ENCODE peak calls at places on chromosomes 7 and 10, in seven cellular contexts. One of them, this sample, is unnamed.

GRCh38 chr10:17652585-17652984 is 8.6 kb downstream of the STAM start:
- DNase-seq in psoas muscle: no peak
- DNase-seq in heart right ventricle: no peak
- DNase-seq in Panc1: no peak
- DNase-seq in CD8-positive, alpha-beta memory T cell: no peak
- DNase-seq in stomach: no peak
- DNase-seq in mesenchymal stem cell: no peak
- DNase-seq in this sample: no peak

GRCh38 chr7:50206521-50207250 is 97.8 kb upstream of the IKZF1 start:
- DNase-seq in CD8-positive, alpha-beta memory T cell: peak; percentile 61
- DNase-seq in mesenchymal stem cell: no peak
- DNase-seq in heart right ventricle: no peak
- DNase-seq in Panc1: no peak
- DNase-seq in stomach: no peak
- DNase-seq in psoas muscle: no peak
- DNase-seq in this sample: no peak

GRCh38 chr7:29915481-29916215 is 74.0 kb downstream of the SCRN1 start:
- DNase-seq in Panc1: no peak
- DNase-seq in mesenchymal stem cell: no peak
- DNase-seq in psoas muscle: no peak
- DNase-seq in CD8-positive, alpha-beta memory T cell: no peak
- DNase-seq in heart right ventricle: no peak
- DNase-seq in stomach: no peak
- DNase-seq in this sample: no peak

GRCh38 chr7:117011419-117012260 is 58.3 kb downstream of the ST7 start:
- DNase-seq in CD8-positive, alpha-beta memory T cell: no peak
- DNase-seq in Panc1: no peak
- DNase-seq in psoas muscle: no peak
- DNase-seq in stomach: no peak
- DNase-seq in mesenchymal stem cell: no peak
- DNase-seq in heart right ventricle: no peak
- DNase-seq in this sample: no peak

GRCh38 chr7:41979834-41980307 is 257.1 kb downstream of the GLI3 start:
- DNase-seq in CD8-positive, alpha-beta memory T cell: no peak
- DNase-seq in Panc1: no peak
- DNase-seq in stomach: no peak
- DNase-seq in mesenchymal stem cell: peak; percentile 52
- DNase-seq in psoas muscle: no peak
- DNase-seq in heart right ventricle: no peak
- DNase-seq in this sample: no peak

GRCh38 chr7:47653550-47654351 is 71.8 kb upstream of the TNS3 start:
- DNase-seq in mesenchymal stem cell: no peak
- DNase-seq in stomach: no peak
- DNase-seq in psoas muscle: no peak
- DNase-seq in CD8-positive, alpha-beta memory T cell: no peak
- DNase-seq in Panc1: no peak
- DNase-seq in heart right ventricle: no peak
- DNase-seq in this sample: no peak

GRCh38 chr7:124667754-124668153 is 97.8 kb downstream of the GPR37 start:
- DNase-seq in CD8-positive, alpha-beta memory T cell: no peak
- DNase-seq in psoas muscle: no peak
- DNase-seq in mesenchymal stem cell: no peak
- DNase-seq in stomach: no peak
- DNase-seq in Panc1: no peak
- DNase-seq in heart right ventricle: no peak
- DNase-seq in this sample: no peak

GRCh38 chr7:105830405-105831218 is 45.8 kb downstream of the ATXN7L1 start:
- DNase-seq in CD8-positive, alpha-beta memory T cell: no peak
- DNase-seq in heart right ventricle: no peak
- DNase-seq in Panc1: peak; percentile 95
- DNase-seq in psoas muscle: no peak
- DNase-seq in mesenchymal stem cell: peak; percentile 98
- DNase-seq in stomach: no peak
- DNase-seq in this sample: no peak

GRCh38 chr7:98423043-98423442 is 22.2 kb upstream of the BAIAP2L1 start:
- DNase-seq in heart right ventricle: no peak
- DNase-seq in mesenchymal stem cell: peak; percentile 39
- DNase-seq in stomach: no peak
- DNase-seq in Panc1: no peak
- DNase-seq in CD8-positive, alpha-beta memory T cell: no peak
- DNase-seq in psoas muscle: no peak
- DNase-seq in this sample: no peak

GRCh38 chr10:115052216-115052615 is 40.9 kb upstream of the ATRNL1 start:
- DNase-seq in psoas muscle: no peak
- DNase-seq in heart right ventricle: no peak
- DNase-seq in Panc1: no peak
- DNase-seq in stomach: no peak
- DNase-seq in CD8-positive, alpha-beta memory T cell: no peak
- DNase-seq in mesenchymal stem cell: no peak
- DNase-seq in this sample: no peak

GRCh38 chr7:69782917-69783684 is 184.8 kb downstream of the AUTS2 start:
- DNase-seq in heart right ventricle: peak; percentile 23
- DNase-seq in stomach: no peak
- DNase-seq in mesenchymal stem cell: no peak
- DNase-seq in psoas muscle: peak; percentile 43
- DNase-seq in Panc1: no peak
- DNase-seq in CD8-positive, alpha-beta memory T cell: no peak
- DNase-seq in this sample: peak; percentile 45

GRCh38 chr7:19296617-19297016 is 151.4 kb upstream of the FERD3L start:
- DNase-seq in Panc1: no peak
- DNase-seq in psoas muscle: no peak
- DNase-seq in heart right ventricle: no peak
- DNase-seq in stomach: no peak
- DNase-seq in CD8-positive, alpha-beta memory T cell: no peak
- DNase-seq in mesenchymal stem cell: no peak
- DNase-seq in this sample: no peak

GRCh38 chr10:87605656-87606308 is 53.9 kb upstream of the PAPSS2 start:
- DNase-seq in mesenchymal stem cell: peak; percentile 22
- DNase-seq in heart right ventricle: no peak
- DNase-seq in CD8-positive, alpha-beta memory T cell: no peak
- DNase-seq in stomach: no peak
- DNase-seq in Panc1: no peak
- DNase-seq in psoas muscle: no peak
- DNase-seq in this sample: no peak

DNA sequence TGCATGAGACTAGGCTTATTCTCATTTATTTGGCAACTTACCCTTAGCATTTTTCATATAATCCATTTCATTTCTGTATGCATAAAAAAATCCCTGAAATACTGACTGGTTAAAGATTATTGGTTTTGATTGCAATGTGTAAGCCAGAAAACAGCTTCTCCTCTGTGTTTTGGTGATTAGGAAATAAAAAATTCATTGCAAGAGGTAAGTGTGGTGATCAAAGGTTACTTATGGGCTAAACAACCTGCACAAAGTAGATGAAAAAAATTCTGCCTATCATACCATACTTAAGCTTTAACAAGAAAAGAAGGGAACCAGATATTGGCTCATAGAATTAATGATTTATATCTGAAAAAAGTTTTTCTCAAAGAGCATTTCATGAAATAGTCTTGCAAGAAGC is 64.0 kb upstream of the TMEM168 start:
- DNase-seq in Panc1: no peak
- DNase-seq in heart right ventricle: no peak
- DNase-seq in stomach: no peak
- DNase-seq in CD8-positive, alpha-beta memory T cell: no peak
- DNase-seq in mesenchymal stem cell: no peak
- DNase-seq in psoas muscle: no peak
- DNase-seq in this sample: no peak
- H3K4me1 ChIP-seq in Panc1: no peaks in the 10 kb centered on the region
- H3K4me1 ChIP-seq in heart right ventricle: no peaks in the 10 kb centered on the region
- H3K4me1 ChIP-seq in stomach: no peaks in the 10 kb centered on the region
- H3K4me1 ChIP-seq in CD8-positive, alpha-beta memory T cell: no peaks in the 10 kb centered on the region
- H3K4me1 ChIP-seq in mesenchymal stem cell: no peaks in the 10 kb centered on the region
- H3K4me1 ChIP-seq in psoas muscle: no peaks in the 10 kb centered on the region
- H3K4me1 ChIP-seq in this sample: peaks cover 15% of the 10 kb centered on the region

DNA sequence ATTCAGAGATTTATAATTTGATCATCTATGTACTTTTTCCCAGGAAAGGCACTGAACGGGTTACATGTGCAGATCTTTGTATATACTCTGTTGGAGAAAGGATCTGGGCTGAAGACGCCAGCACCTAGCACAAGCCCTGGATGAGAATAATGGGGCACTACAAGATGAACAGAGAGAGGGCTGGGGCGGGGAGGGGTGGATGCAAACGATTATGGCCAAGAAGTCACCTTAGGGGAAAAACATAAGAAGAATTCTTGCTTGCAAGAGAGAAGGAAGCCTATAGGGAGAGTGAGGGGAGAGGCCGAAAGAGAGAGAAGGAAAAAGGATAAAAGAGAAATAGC is 2.9 kb upstream of the ANTXRL start:
- DNase-seq in psoas muscle: no peak
- DNase-seq in mesenchymal stem cell: no peak
- DNase-seq in Panc1: no peak
- DNase-seq in stomach: no peak
- DNase-seq in CD8-positive, alpha-beta memory T cell: no peak
- DNase-seq in heart right ventricle: no peak
- DNase-seq in this sample: no peak
- H3K4me3 ChIP-seq in psoas muscle: peak overlapping the region; percentile 82
- H3K4me3 ChIP-seq in mesenchymal stem cell: no peak overlapping the region
- H3K4me3 ChIP-seq in Panc1: peak overlapping the region; percentile 71
- H3K4me3 ChIP-seq in stomach: peak overlapping the region; percentile 71
- H3K4me3 ChIP-seq in CD8-positive, alpha-beta memory T cell: peak overlapping the region; percentile 61
- H3K4me3 ChIP-seq in heart right ventricle: peak overlapping the region; percentile 26
- H3K4me3 ChIP-seq in this sample: peak overlapping the region; percentile 86

DNA sequence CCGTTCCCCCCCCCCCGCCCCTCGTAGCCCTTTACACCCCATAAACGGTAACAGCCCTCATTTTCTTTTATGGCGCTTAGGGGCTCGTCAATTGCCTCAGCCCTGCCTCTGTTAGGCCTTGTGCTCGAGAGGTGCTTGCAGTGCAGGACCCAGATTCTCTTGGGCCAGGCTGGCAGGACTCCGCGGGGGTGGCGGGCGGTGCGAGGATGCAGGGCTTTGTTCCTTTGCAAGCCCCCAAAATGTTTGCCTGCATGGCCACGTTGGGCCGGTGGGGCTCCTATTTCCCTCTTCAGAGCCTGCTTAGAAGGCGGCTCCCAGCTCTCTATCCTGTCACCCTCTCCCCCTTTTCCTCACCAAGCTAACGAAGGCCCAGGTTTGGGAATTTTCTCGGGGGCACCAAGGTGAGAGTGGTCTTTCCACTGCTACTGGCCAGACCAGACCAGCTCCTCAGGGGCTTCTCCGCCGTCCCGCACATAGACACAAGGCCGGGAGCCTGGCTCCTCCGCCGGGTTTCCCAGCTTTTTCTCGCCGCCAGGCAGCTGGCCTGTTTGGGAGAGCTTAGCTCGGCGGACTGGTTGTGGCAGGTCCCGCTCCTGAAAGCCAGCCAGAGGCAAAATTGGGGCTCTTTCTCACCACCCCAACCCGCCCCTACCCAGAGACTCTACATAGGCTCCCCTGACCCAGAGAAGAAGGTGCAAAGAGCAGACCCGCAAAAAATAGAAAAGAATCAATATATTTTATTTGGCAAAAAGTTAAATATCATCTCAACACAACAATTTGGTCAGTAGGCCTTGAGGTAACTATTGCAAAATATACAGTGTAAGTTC is 3.4 kb downstream of the HOXA9 start:
- DNase-seq in mesenchymal stem cell: peak; percentile 38
- DNase-seq in stomach: no peak
- DNase-seq in psoas muscle: no peak
- DNase-seq in heart right ventricle: no peak
- DNase-seq in Panc1: no peak
- DNase-seq in CD8-positive, alpha-beta memory T cell: no peak
- DNase-seq in this sample: peak; percentile 7
- H3K4me1 ChIP-seq in mesenchymal stem cell: peaks cover 38% of the 10 kb centered on the region
- H3K4me1 ChIP-seq in stomach: peaks cover 41% of the 10 kb centered on the region
- H3K4me1 ChIP-seq in psoas muscle: peaks cover 18% of the 10 kb centered on the region
- H3K4me1 ChIP-seq in heart right ventricle: peaks cover 24% of the 10 kb centered on the region
- H3K4me1 ChIP-seq in Panc1: no peaks in the 10 kb centered on the region
- H3K4me1 ChIP-seq in CD8-positive, alpha-beta memory T cell: peaks cover 32% of the 10 kb centered on the region
- H3K4me1 ChIP-seq in this sample: peaks cover 45% of the 10 kb centered on the region

DNA sequence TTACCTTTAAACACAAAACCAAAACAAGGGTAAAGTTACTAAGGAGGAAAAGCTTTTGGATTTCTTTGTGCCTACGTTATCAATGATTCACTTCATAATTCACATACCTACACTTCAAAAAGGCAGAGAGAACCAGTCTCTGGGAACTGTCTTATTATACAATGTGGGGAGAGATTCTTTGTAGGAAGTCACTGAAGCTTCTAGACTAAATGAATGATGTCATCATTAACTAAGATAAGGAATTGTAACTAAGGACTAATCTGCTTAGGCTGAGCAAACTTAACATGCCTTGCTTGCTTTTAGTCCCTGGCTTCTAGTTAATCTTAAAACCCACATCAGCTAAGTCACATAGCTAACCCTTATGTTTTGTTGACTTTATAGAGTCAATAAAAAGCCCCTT is 771.2 kb downstream of the NXPH1 start:
- DNase-seq in CD8-positive, alpha-beta memory T cell: no peak
- DNase-seq in Panc1: no peak
- DNase-seq in mesenchymal stem cell: peak; percentile 30
- DNase-seq in psoas muscle: no peak
- DNase-seq in stomach: no peak
- DNase-seq in heart right ventricle: no peak
- DNase-seq in this sample: no peak
- H3K4me3 ChIP-seq in CD8-positive, alpha-beta memory T cell: no peak overlapping the region
- H3K4me3 ChIP-seq in Panc1: no peak overlapping the region
- H3K4me3 ChIP-seq in mesenchymal stem cell: no peak overlapping the region
- H3K4me3 ChIP-seq in psoas muscle: no peak overlapping the region
- H3K4me3 ChIP-seq in stomach: no peak overlapping the region
- H3K4me3 ChIP-seq in heart right ventricle: no peak overlapping the region
- H3K4me3 ChIP-seq in this sample: no peak overlapping the region

GRCh38 chr10:96685297-96685696 is 35.0 kb downstream of the PIK3AP1 start:
- DNase-seq in stomach: no peak
- DNase-seq in mesenchymal stem cell: no peak
- DNase-seq in CD8-positive, alpha-beta memory T cell: no peak
- DNase-seq in Panc1: no peak
- DNase-seq in heart right ventricle: no peak
- DNase-seq in psoas muscle: no peak
- DNase-seq in this sample: no peak
- H3K4me1 ChIP-seq in stomach: no peaks in the 10 kb centered on the region
- H3K4me1 ChIP-seq in mesenchymal stem cell: peaks cover 1% of the 10 kb centered on the region
- H3K4me1 ChIP-seq in CD8-positive, alpha-beta memory T cell: no peaks in the 10 kb centered on the region
- H3K4me1 ChIP-seq in Panc1: no peaks in the 10 kb centered on the region
- H3K4me1 ChIP-seq in heart right ventricle: no peaks in the 10 kb centered on the region
- H3K4me1 ChIP-seq in psoas muscle: no peaks in the 10 kb centered on the region
- H3K4me1 ChIP-seq in this sample: no peaks in the 10 kb centered on the region

GRCh38 chr10:48601789-48602188 is 3.1 kb downstream of the ARHGAP22 start:
- DNase-seq in heart right ventricle: no peak
- DNase-seq in stomach: no peak
- DNase-seq in Panc1: no peak
- DNase-seq in mesenchymal stem cell: no peak
- DNase-seq in CD8-positive, alpha-beta memory T cell: no peak
- DNase-seq in psoas muscle: no peak
- DNase-seq in this sample: no peak
- H3K4me3 ChIP-seq in heart right ventricle: no peak overlapping the region
- H3K4me3 ChIP-seq in stomach: no peak overlapping the region
- H3K4me3 ChIP-seq in Panc1: no peak overlapping the region
- H3K4me3 ChIP-seq in mesenchymal stem cell: no peak overlapping the region
- H3K4me3 ChIP-seq in CD8-positive, alpha-beta memory T cell: no peak overlapping the region
- H3K4me3 ChIP-seq in psoas muscle: no peak overlapping the region
- H3K4me3 ChIP-seq in this sample: no peak overlapping the region

GRCh38 chr10:28179006-28179405 is 123.9 kb downstream of the MPP7 start:
- DNase-seq in mesenchymal stem cell: no peak
- DNase-seq in psoas muscle: no peak
- DNase-seq in CD8-positive, alpha-beta memory T cell: no peak
- DNase-seq in heart right ventricle: no peak
- DNase-seq in stomach: no peak
- DNase-seq in Panc1: no peak
- DNase-seq in this sample: no peak
- H3K4me1 ChIP-seq in mesenchymal stem cell: peaks cover 5% of the 10 kb centered on the region
- H3K4me1 ChIP-seq in psoas muscle: peaks cover 19% of the 10 kb centered on the region
- H3K4me1 ChIP-seq in CD8-positive, alpha-beta memory T cell: peaks cover 25% of the 10 kb centered on the region
- H3K4me1 ChIP-seq in heart right ventricle: peaks cover 5% of the 10 kb centered on the region
- H3K4me1 ChIP-seq in stomach: no peaks in the 10 kb centered on the region
- H3K4me1 ChIP-seq in Panc1: no peaks in the 10 kb centered on the region
- H3K4me1 ChIP-seq in this sample: peaks cover 15% of the 10 kb centered on the region

GRCh38 chr10:125094111-125094705 is 66.2 kb downstream of the CTBP2 start:
- DNase-seq in heart right ventricle: no peak
- DNase-seq in CD8-positive, alpha-beta memory T cell: no peak
- DNase-seq in stomach: peak; percentile 17
- DNase-seq in psoas muscle: no peak
- DNase-seq in Panc1: no peak
- DNase-seq in mesenchymal stem cell: no peak
- DNase-seq in this sample: no peak
- H3K4me3 ChIP-seq in heart right ventricle: no peak overlapping the region
- H3K4me3 ChIP-seq in CD8-positive, alpha-beta memory T cell: no peak overlapping the region
- H3K4me3 ChIP-seq in stomach: no peak overlapping the region
- H3K4me3 ChIP-seq in psoas muscle: peak overlapping the region; percentile 50
- H3K4me3 ChIP-seq in Panc1: no peak overlapping the region
- H3K4me3 ChIP-seq in mesenchymal stem cell: no peak overlapping the region
- H3K4me3 ChIP-seq in this sample: peak overlapping the region; percentile 43

This sample was measured in left ventricle myocardium inferior.